ENCODE peak calls at places on chromosomes 1 and 21, in seven cellular contexts. O is activated CD8-positive, alpha-beta T cell treated with anti-CD3 and anti-CD28 coated beads for 36 hours; G is GM12878; M is DMS79; Q is stimulated activated CD4-positive, alpha-beta T cell treated with anti-CD3 and anti-CD28 coated beads, Interleukin-4, amount 100 ng/mL, for 24 hours; R is activated T-helper 1 cell treated with anti-CD3 and anti-CD28 coated beads, Interleukin-2, amount 50 U/mL, for 16 hours; A is NCI-H774. K is an unnamed sample.

GRCh38 chr1:241553886-241554592 is 21.9 kb downstream of the KMO start:
- DNase-seq in M (no peak), O (no peak), A (no peak), R (no peak), G (no peak), Q (no peak), K (no peak)

GRCh38 chr1:156053770-156054499 is at the start of gene UBQLN4:
- DNase-seq in A (peak; percentile 89), Q (peak; percentile 86), G (no peak), R (peak; percentile 68), M (peak; percentile 63), O (peak; percentile 87), K (peak; percentile 48)

GRCh38 chr1:192476802-192477298 is 98.7 kb upstream of the RGS1 start:
- DNase-seq in M (peak; percentile 2), O (peak; percentile 10), G (peak; percentile 34), Q (peak; percentile 17), R (no peak), A (no peak), K (no peak)

GRCh38 chr1:11531314-11531870 is 52.4 kb downstream of the DISP3 start:
- DNase-seq in Q (no peak), A (no peak), O (no peak), M (peak; percentile 38), G (no peak), R (no peak), K (no peak)

GRCh38 chr1:42420911-42421585 is 34.8 kb downstream of the ZMYND12 start:
- DNase-seq in O (no peak), G (no peak), M (peak; percentile 99), A (peak; percentile 86), Q (no peak), R (no peak), K (no peak)

GRCh38 chr21:46062471-46063211 is 35.3 kb upstream of the COL6A2 start:
- DNase-seq in A (no peak), M (no peak), O (no peak), R (no peak), G (no peak), Q (no peak), K (no peak)

GRCh38 chr1:34122080-34122479 is 43.0 kb downstream of the CSMD2 start:
- DNase-seq in G (no peak), R (no peak), Q (no peak), M (no peak), A (no peak), O (no peak), K (no peak)

GRCh38 chr1:165050246-165050645 is 306.3 kb downstream of the LMX1A start:
- DNase-seq in G (no peak), Q (no peak), M (no peak), A (no peak), R (no peak), O (no peak), K (no peak)

GRCh38 chr1:238647877-238648276 is 738.5 kb upstream of the CHRM3 start:
- DNase-seq in O (no peak), R (no peak), Q (no peak), G (no peak), M (no peak), A (no peak), K (no peak)